ENCODE peak calls at places on chromosome 13, in eight cellular contexts. One of them, this sample, is unnamed.

GRCh38 chr13:75101997-75102720 is 379.8 kb downstream of the TBC1D4 start:
- DNase-seq in amygdala: no peak
- DNase-seq in frontal cortex: no peak
- DNase-seq in posterior cingulate gyrus: no peak
- DNase-seq in NCI-H1105 treated with DMSO at 0.1 percent for 48 hours: no peak
- DNase-seq in naive thymus-derived CD8-positive, alpha-beta T cell: no peak
- DNase-seq in Calu3: no peak
- DNase-seq in posterior vena cava: no peak
- DNase-seq in this sample: no peak

GRCh38 chr13:76009491-76009890 is 373.4 kb downstream of the LMO7 start:
- DNase-seq in amygdala: no peak
- DNase-seq in frontal cortex: no peak
- DNase-seq in posterior cingulate gyrus: no peak
- DNase-seq in NCI-H1105 treated with DMSO at 0.1 percent for 48 hours: no peak
- DNase-seq in naive thymus-derived CD8-positive, alpha-beta T cell: no peak
- DNase-seq in Calu3: peak; percentile 5
- DNase-seq in posterior vena cava: no peak
- DNase-seq in this sample: no peak

GRCh38 chr13:43544011-43544410 is 242.8 kb downstream of the ENOX1 start:
- DNase-seq in amygdala: no peak
- DNase-seq in frontal cortex: no peak
- DNase-seq in posterior cingulate gyrus: no peak
- DNase-seq in NCI-H1105 treated with DMSO at 0.1 percent for 48 hours: no peak
- DNase-seq in naive thymus-derived CD8-positive, alpha-beta T cell: no peak
- DNase-seq in Calu3: peak; percentile 5
- DNase-seq in posterior vena cava: no peak
- DNase-seq in this sample: no peak

GRCh38 chr13:67238861-67239260 is 8.7 kb upstream of the PCDH9 start:
- DNase-seq in amygdala: no peak
- DNase-seq in frontal cortex: no peak
- DNase-seq in posterior cingulate gyrus: no peak
- DNase-seq in NCI-H1105 treated with DMSO at 0.1 percent for 48 hours: no peak
- DNase-seq in naive thymus-derived CD8-positive, alpha-beta T cell: no peak
- DNase-seq in Calu3: no peak
- DNase-seq in posterior vena cava: no peak
- DNase-seq in this sample: peak; percentile 46

GRCh38 chr13:41496420-41497234 is 39.3 kb downstream of the RGCC start:
- DNase-seq in amygdala: no peak
- DNase-seq in frontal cortex: no peak
- DNase-seq in posterior cingulate gyrus: no peak
- DNase-seq in NCI-H1105 treated with DMSO at 0.1 percent for 48 hours: no peak
- DNase-seq in naive thymus-derived CD8-positive, alpha-beta T cell: no peak
- DNase-seq in Calu3: no peak
- DNase-seq in posterior vena cava: no peak
- DNase-seq in this sample: no peak

GRCh38 chr13:27383104-27383921 is 41.1 kb upstream of the GTF3A start:
- DNase-seq in amygdala: no peak
- DNase-seq in frontal cortex: no peak
- DNase-seq in posterior cingulate gyrus: no peak
- DNase-seq in NCI-H1105 treated with DMSO at 0.1 percent for 48 hours: no peak
- DNase-seq in naive thymus-derived CD8-positive, alpha-beta T cell: no peak
- DNase-seq in Calu3: no peak
- DNase-seq in posterior vena cava: no peak
- DNase-seq in this sample: peak; percentile 17

GRCh38 chr13:78881054-78881453 is 222.1 kb upstream of the OBI1 start:
- DNase-seq in amygdala: no peak
- DNase-seq in frontal cortex: no peak
- DNase-seq in posterior cingulate gyrus: no peak
- DNase-seq in NCI-H1105 treated with DMSO at 0.1 percent for 48 hours: peak; percentile 51
- DNase-seq in naive thymus-derived CD8-positive, alpha-beta T cell: no peak
- DNase-seq in Calu3: no peak
- DNase-seq in posterior vena cava: no peak
- DNase-seq in this sample: peak; percentile 97

GRCh38 chr13:44231786-44232516 is 141.7 kb upstream of the SERP2 start:
- DNase-seq in amygdala: no peak
- DNase-seq in frontal cortex: peak; percentile 31
- DNase-seq in posterior cingulate gyrus: peak; percentile 75
- DNase-seq in NCI-H1105 treated with DMSO at 0.1 percent for 48 hours: no peak
- DNase-seq in naive thymus-derived CD8-positive, alpha-beta T cell: no peak
- DNase-seq in Calu3: peak; percentile 86
- DNase-seq in posterior vena cava: no peak
- DNase-seq in this sample: no peak

GRCh38 chr13:21336609-21337008 is 122.5 kb downstream of the ZDHHC20 start:
- DNase-seq in amygdala: no peak
- DNase-seq in frontal cortex: no peak
- DNase-seq in posterior cingulate gyrus: no peak
- DNase-seq in NCI-H1105 treated with DMSO at 0.1 percent for 48 hours: no peak
- DNase-seq in naive thymus-derived CD8-positive, alpha-beta T cell: no peak
- DNase-seq in Calu3: no peak
- DNase-seq in posterior vena cava: peak; percentile 36
- DNase-seq in this sample: peak; percentile 28

GRCh38 chr13:66492479-66492878 is 737.7 kb downstream of the PCDH9 start:
- DNase-seq in amygdala: no peak
- DNase-seq in frontal cortex: no peak
- DNase-seq in posterior cingulate gyrus: no peak
- DNase-seq in NCI-H1105 treated with DMSO at 0.1 percent for 48 hours: peak; percentile 84
- DNase-seq in naive thymus-derived CD8-positive, alpha-beta T cell: no peak
- DNase-seq in Calu3: no peak
- DNase-seq in posterior vena cava: no peak
- DNase-seq in this sample: peak; percentile 67

GRCh38 chr13:67023088-67023893 is 206.8 kb downstream of the PCDH9 start:
- DNase-seq in amygdala: no peak
- DNase-seq in frontal cortex: no peak
- DNase-seq in posterior cingulate gyrus: no peak
- DNase-seq in NCI-H1105 treated with DMSO at 0.1 percent for 48 hours: peak; percentile 89
- DNase-seq in naive thymus-derived CD8-positive, alpha-beta T cell: no peak
- DNase-seq in Calu3: peak; percentile 3
- DNase-seq in posterior vena cava: no peak
- DNase-seq in this sample: no peak

GRCh38 chr13:106922384-106922783 is 354.4 kb upstream of the ARGLU1 start:
- DNase-seq in amygdala: no peak
- DNase-seq in frontal cortex: no peak
- DNase-seq in posterior cingulate gyrus: no peak
- DNase-seq in NCI-H1105 treated with DMSO at 0.1 percent for 48 hours: no peak
- DNase-seq in naive thymus-derived CD8-positive, alpha-beta T cell: no peak
- DNase-seq in Calu3: no peak
- DNase-seq in posterior vena cava: no peak
- DNase-seq in this sample: no peak

GRCh38 chr13:64029343-64030093 is 2613.9 kb upstream of the PCDH20 start:
- DNase-seq in amygdala: no peak
- DNase-seq in frontal cortex: no peak
- DNase-seq in posterior cingulate gyrus: no peak
- DNase-seq in NCI-H1105 treated with DMSO at 0.1 percent for 48 hours: no peak
- DNase-seq in naive thymus-derived CD8-positive, alpha-beta T cell: no peak
- DNase-seq in Calu3: no peak
- DNase-seq in posterior vena cava: no peak
- DNase-seq in this sample: no peak

GRCh38 chr13:35485451-35485850 is 9.0 kb upstream of the MAB21L1 start:
- DNase-seq in amygdala: no peak
- DNase-seq in frontal cortex: no peak
- DNase-seq in posterior cingulate gyrus: no peak
- DNase-seq in NCI-H1105 treated with DMSO at 0.1 percent for 48 hours: no peak
- DNase-seq in naive thymus-derived CD8-positive, alpha-beta T cell: no peak
- DNase-seq in Calu3: no peak
- DNase-seq in posterior vena cava: no peak
- DNase-seq in this sample: peak; percentile 72

GRCh38 chr13:28136916-28137315 is 1.4 kb upstream of the PAN3 start:
- DNase-seq in amygdala: no peak
- DNase-seq in frontal cortex: no peak
- DNase-seq in posterior cingulate gyrus: no peak
- DNase-seq in NCI-H1105 treated with DMSO at 0.1 percent for 48 hours: no peak
- DNase-seq in naive thymus-derived CD8-positive, alpha-beta T cell: peak; percentile 13
- DNase-seq in Calu3: no peak
- DNase-seq in posterior vena cava: no peak
- DNase-seq in this sample: no peak

GRCh38 chr13:86757236-86757978 is 913.8 kb upstream of the SLITRK5 start:
- DNase-seq in amygdala: no peak
- DNase-seq in frontal cortex: no peak
- DNase-seq in posterior cingulate gyrus: no peak
- DNase-seq in NCI-H1105 treated with DMSO at 0.1 percent for 48 hours: no peak
- DNase-seq in naive thymus-derived CD8-positive, alpha-beta T cell: no peak
- DNase-seq in Calu3: no peak
- DNase-seq in posterior vena cava: no peak
- DNase-seq in this sample: no peak

GRCh38 chr13:98188544-98189166 is 11.6 kb upstream of the RNF113B start:
- DNase-seq in amygdala: no peak
- DNase-seq in frontal cortex: no peak
- DNase-seq in posterior cingulate gyrus: no peak
- DNase-seq in NCI-H1105 treated with DMSO at 0.1 percent for 48 hours: no peak
- DNase-seq in naive thymus-derived CD8-positive, alpha-beta T cell: no peak
- DNase-seq in Calu3: no peak
- DNase-seq in posterior vena cava: no peak
- DNase-seq in this sample: no peak

GRCh38 chr13:33349996-33350826 is 64.7 kb upstream of the STARD13 start:
- DNase-seq in amygdala: no peak
- DNase-seq in frontal cortex: peak; percentile 49
- DNase-seq in posterior cingulate gyrus: peak; percentile 85
- DNase-seq in NCI-H1105 treated with DMSO at 0.1 percent for 48 hours: no peak
- DNase-seq in naive thymus-derived CD8-positive, alpha-beta T cell: no peak
- DNase-seq in Calu3: peak; percentile 43
- DNase-seq in posterior vena cava: peak; percentile 87
- DNase-seq in this sample: no peak

GRCh38 chr13:75762066-75762937 is 126.2 kb downstream of the LMO7 start:
- DNase-seq in amygdala: no peak
- DNase-seq in frontal cortex: no peak
- DNase-seq in posterior cingulate gyrus: no peak
- DNase-seq in NCI-H1105 treated with DMSO at 0.1 percent for 48 hours: no peak
- DNase-seq in naive thymus-derived CD8-positive, alpha-beta T cell: peak; percentile 73
- DNase-seq in Calu3: no peak
- DNase-seq in posterior vena cava: no peak
- DNase-seq in this sample: no peak

GRCh38 chr13:112068531-112069062 is 1.6 kb downstream of the SOX1 start:
- DNase-seq in amygdala: no peak
- DNase-seq in frontal cortex: no peak
- DNase-seq in posterior cingulate gyrus: no peak
- DNase-seq in NCI-H1105 treated with DMSO at 0.1 percent for 48 hours: peak; percentile 47
- DNase-seq in naive thymus-derived CD8-positive, alpha-beta T cell: no peak
- DNase-seq in Calu3: no peak
- DNase-seq in posterior vena cava: no peak
- DNase-seq in this sample: no peak

GRCh38 chr13:26485786-26486185 is 71.7 kb upstream of the WASF3 start:
- DNase-seq in amygdala: no peak
- DNase-seq in frontal cortex: no peak
- DNase-seq in posterior cingulate gyrus: no peak
- DNase-seq in NCI-H1105 treated with DMSO at 0.1 percent for 48 hours: no peak
- DNase-seq in naive thymus-derived CD8-positive, alpha-beta T cell: no peak
- DNase-seq in Calu3: no peak
- DNase-seq in posterior vena cava: peak; percentile 78
- DNase-seq in this sample: no peak

This sample was measured in NCI-H146.